ENCODE peak calls at places on chromosome 20, in nine cellular contexts. One of them, this sample, is unnamed.

GRCh38 chr20:59807909-59808728 is 125.3 kb downstream of the SYCP2 start:
- DNase-seq in ovary: no peak
- DNase-seq in neural crest cell: no peak
- DNase-seq in cardiac fibroblast: no peak
- DNase-seq in left cardiac atrium: no peak
- DNase-seq in EL: no peak
- DNase-seq in iris pigment epithelial cell: no peak
- DNase-seq in H54: no peak
- DNase-seq in HS-5: no peak
- DNase-seq in this sample: no peak

GRCh38 chr20:24194133-24194532 is 205.6 kb upstream of the GGTLC1 start:
- DNase-seq in ovary: no peak
- DNase-seq in neural crest cell: no peak
- DNase-seq in cardiac fibroblast: no peak
- DNase-seq in left cardiac atrium: no peak
- DNase-seq in EL: no peak
- DNase-seq in iris pigment epithelial cell: no peak
- DNase-seq in H54: no peak
- DNase-seq in HS-5: no peak
- DNase-seq in this sample: no peak

GRCh38 chr20:57769756-57770155 is 59.9 kb upstream of the PMEPA1 start:
- DNase-seq in ovary: no peak
- DNase-seq in neural crest cell: no peak
- DNase-seq in cardiac fibroblast: no peak
- DNase-seq in left cardiac atrium: no peak
- DNase-seq in EL: no peak
- DNase-seq in iris pigment epithelial cell: peak
- DNase-seq in H54: no peak
- DNase-seq in HS-5: no peak
- DNase-seq in this sample: no peak

GRCh38 chr20:63939061-63939935 is 16.9 kb downstream of the UCKL1 start:
- DNase-seq in ovary: no peak
- DNase-seq in neural crest cell: no peak
- DNase-seq in cardiac fibroblast: no peak
- DNase-seq in left cardiac atrium: peak
- DNase-seq in EL: no peak
- DNase-seq in iris pigment epithelial cell: no peak
- DNase-seq in H54: no peak
- DNase-seq in HS-5: no peak
- DNase-seq in this sample: no peak

GRCh38 chr20:63974402-63975200 is 4.8 kb downstream of the SAMD10 start:
- DNase-seq in ovary: peak
- DNase-seq in neural crest cell: no peak
- DNase-seq in cardiac fibroblast: peak
- DNase-seq in left cardiac atrium: peak
- DNase-seq in EL: no peak
- DNase-seq in iris pigment epithelial cell: no peak
- DNase-seq in H54: no peak
- DNase-seq in HS-5: no peak
- DNase-seq in this sample: no peak

GRCh38 chr20:8523684-8524083 is 391.6 kb downstream of the PLCB1 start:
- DNase-seq in ovary: no peak
- DNase-seq in neural crest cell: no peak
- DNase-seq in cardiac fibroblast: peak
- DNase-seq in left cardiac atrium: no peak
- DNase-seq in EL: no peak
- DNase-seq in iris pigment epithelial cell: peak
- DNase-seq in H54: no peak
- DNase-seq in HS-5: no peak
- DNase-seq in this sample: no peak

GRCh38 chr20:24673678-24674570 is 204.5 kb downstream of the SYNDIG1 start:
- DNase-seq in ovary: no peak
- DNase-seq in neural crest cell: no peak
- DNase-seq in cardiac fibroblast: peak
- DNase-seq in left cardiac atrium: no peak
- DNase-seq in EL: peak
- DNase-seq in iris pigment epithelial cell: peak
- DNase-seq in H54: peak
- DNase-seq in HS-5: peak
- DNase-seq in this sample: no peak

GRCh38 chr20:5714261-5715041 is 35.8 kb upstream of the SHLD1 start:
- DNase-seq in ovary: no peak
- DNase-seq in neural crest cell: no peak
- DNase-seq in cardiac fibroblast: peak
- DNase-seq in left cardiac atrium: no peak
- DNase-seq in EL: no peak
- DNase-seq in iris pigment epithelial cell: peak
- DNase-seq in H54: no peak
- DNase-seq in HS-5: no peak
- DNase-seq in this sample: no peak

GRCh38 chr20:57080796-57081195 is 185.6 kb downstream of the BMP7 start:
- DNase-seq in ovary: no peak
- DNase-seq in neural crest cell: no peak
- DNase-seq in cardiac fibroblast: no peak
- DNase-seq in left cardiac atrium: no peak
- DNase-seq in EL: peak
- DNase-seq in iris pigment epithelial cell: no peak
- DNase-seq in H54: no peak
- DNase-seq in HS-5: peak
- DNase-seq in this sample: peak

GRCh38 chr20:57513199-57513598 is 11.7 kb downstream of the CTCFL start:
- DNase-seq in ovary: no peak
- DNase-seq in neural crest cell: no peak
- DNase-seq in cardiac fibroblast: peak
- DNase-seq in left cardiac atrium: no peak
- DNase-seq in EL: no peak
- DNase-seq in iris pigment epithelial cell: peak
- DNase-seq in H54: no peak
- DNase-seq in HS-5: no peak
- DNase-seq in this sample: no peak